ENCODE peak calls at places on chromosomes 16 and 17, in eight cellular contexts. Z is memory B cell, G is kidney, L is nucleus accumbens, M is upper lobe of right lung, D is astrocyte of the hippocampus, S is NCI-H2081, B is ovary. C is an unnamed sample.

GRCh38 chr17:68101992-68102758 is 66.6 kb downstream of the KPNA2 start:
- DNase-seq in Z (no peak), G (peak), L (peak), M (no peak), D (peak), S (peak), B (peak), C (no peak)

GRCh38 chr17:81426676-81427445 is 31.6 kb downstream of the BAHCC1 start:
- DNase-seq in Z (no peak), G (no peak), L (peak), M (no peak), D (no peak), S (no peak), B (no peak), C (no peak)

GRCh38 chr17:36149296-36149820 is 27.1 kb downstream of the TBC1D3B start:
- DNase-seq in Z (no peak), G (no peak), L (no peak), M (no peak), D (peak), S (no peak), B (peak), C (no peak)

GRCh38 chr16:1712791-1713261 is 6.8 kb downstream of the MAPK8IP3 start:
- DNase-seq in Z (no peak), G (no peak), L (no peak), M (no peak), D (peak), S (no peak), B (peak), C (no peak)

GRCh38 chr17:39923836-39924690 is 3.3 kb downstream of the ORMDL3 start:
- DNase-seq in Z (no peak), G (no peak), L (no peak), M (no peak), D (peak), S (no peak), B (no peak), C (no peak)

GRCh38 chr17:76250141-76250540 is 9.8 kb upstream of the RNF157 start:
- DNase-seq in Z (no peak), G (no peak), L (no peak), M (no peak), D (no peak), S (no peak), B (no peak), C (no peak)

GRCh38 chr16:49503242-49504022 is 129.8 kb downstream of the C16orf78 start:
- DNase-seq in Z (no peak), G (no peak), L (no peak), M (no peak), D (no peak), S (no peak), B (no peak), C (no peak)

GRCh38 chr17:81386646-81387234 is 8.5 kb upstream of the BAHCC1 start:
- DNase-seq in Z (no peak), G (peak), L (peak), M (peak), D (peak), S (no peak), B (peak), C (peak)

GRCh38 chr16:1542533-1542932 is 9.1 kb downstream of the TMEM204 start:
- DNase-seq in Z (no peak), G (peak), L (no peak), M (no peak), D (no peak), S (no peak), B (no peak), C (no peak)

GRCh38 chr17:7235693-7236665 is 1.7 kb upstream of the DVL2 start:
- DNase-seq in Z (no peak), G (peak), L (no peak), M (no peak), D (peak), S (no peak), B (no peak), C (peak)

GRCh38 chr16:20774703-20775362 is 11.0 kb downstream of the ACSM3 start:
- DNase-seq in Z (peak), G (peak), L (no peak), M (peak), D (peak), S (peak), B (peak), C (peak)

GRCh38 chr16:71428883-71429282 is 13.0 kb downstream of the TLE7 start:
- DNase-seq in Z (no peak), G (no peak), L (no peak), M (no peak), D (no peak), S (no peak), B (no peak), C (no peak)

GRCh38 chr16:89974860-89975259 is 26.3 kb downstream of the DEF8 start:
- DNase-seq in Z (no peak), G (no peak), L (no peak), M (no peak), D (no peak), S (no peak), B (no peak), C (no peak)

GRCh38 chr17:233473-233941 is 52.1 kb upstream of the DOC2B start:
- DNase-seq in Z (no peak), G (peak), L (no peak), M (peak), D (no peak), S (no peak), B (peak), C (peak)

GRCh38 chr16:30458561-30459394 is 13.1 kb upstream of the SEPHS2 start:
- DNase-seq in Z (peak), G (peak), L (no peak), M (peak), D (no peak), S (no peak), B (no peak), C (peak)

C was measured in heart left ventricle.